ENCODE peak calls at places on chromosomes 7 and 10, in eight cellular contexts. One of them, this sample, is unnamed.
A peak's percentile ranks its signal among the peaks of the same experiment; 100 is the strongest.

GRCh38 chr7:23680417-23681405 is 712 bp downstream of the FAM221A start:
- DNase-seq in osteocyte: no peak
- DNase-seq in cardiac muscle cell: peak; percentile 48
- DNase-seq in BE2C: no peak
- DNase-seq in endothelial cell: peak; percentile 77
- DNase-seq in glutamatergic neuron: peak; percentile 80
- DNase-seq in LNCaP clone FGC: peak; percentile 47
- DNase-seq in OCI-LY7: peak; percentile 27
- DNase-seq in this sample: peak; percentile 57

GRCh38 chr10:15725603-15726002 is 5.9 kb upstream of the ITGA8 start:
- DNase-seq in osteocyte: no peak
- DNase-seq in cardiac muscle cell: peak; percentile 74
- DNase-seq in BE2C: peak; percentile 27
- DNase-seq in endothelial cell: peak; percentile 22
- DNase-seq in glutamatergic neuron: no peak
- DNase-seq in LNCaP clone FGC: peak; percentile 40
- DNase-seq in OCI-LY7: peak; percentile 22
- DNase-seq in this sample: no peak

GRCh38 chr7:136058561-136058960 is 81.4 kb upstream of the MTPN start:
- DNase-seq in osteocyte: no peak
- DNase-seq in cardiac muscle cell: no peak
- DNase-seq in BE2C: no peak
- DNase-seq in endothelial cell: no peak
- DNase-seq in glutamatergic neuron: no peak
- DNase-seq in LNCaP clone FGC: no peak
- DNase-seq in OCI-LY7: no peak
- DNase-seq in this sample: no peak

GRCh38 chr10:103086261-103086660 is 106.8 kb downstream of the NT5C2 start:
- DNase-seq in osteocyte: no peak
- DNase-seq in cardiac muscle cell: no peak
- DNase-seq in BE2C: no peak
- DNase-seq in endothelial cell: no peak
- DNase-seq in glutamatergic neuron: no peak
- DNase-seq in LNCaP clone FGC: no peak
- DNase-seq in OCI-LY7: no peak
- DNase-seq in this sample: no peak

GRCh38 chr10:86960863-86961434 is 2.5 kb downstream of the SNCG start:
- DNase-seq in osteocyte: no peak
- DNase-seq in cardiac muscle cell: no peak
- DNase-seq in BE2C: no peak
- DNase-seq in endothelial cell: no peak
- DNase-seq in glutamatergic neuron: no peak
- DNase-seq in LNCaP clone FGC: no peak
- DNase-seq in OCI-LY7: no peak
- DNase-seq in this sample: no peak

GRCh38 chr7:24323961-24324480 is 40.0 kb downstream of the NPY start:
- DNase-seq in osteocyte: no peak
- DNase-seq in cardiac muscle cell: no peak
- DNase-seq in BE2C: peak; percentile 55
- DNase-seq in endothelial cell: no peak
- DNase-seq in glutamatergic neuron: no peak
- DNase-seq in LNCaP clone FGC: no peak
- DNase-seq in OCI-LY7: no peak
- DNase-seq in this sample: no peak

GRCh38 chr10:84522612-84523462 is 194.4 kb downstream of the CCSER2 start:
- DNase-seq in osteocyte: no peak
- DNase-seq in cardiac muscle cell: no peak
- DNase-seq in BE2C: no peak
- DNase-seq in endothelial cell: no peak
- DNase-seq in glutamatergic neuron: no peak
- DNase-seq in LNCaP clone FGC: no peak
- DNase-seq in OCI-LY7: no peak
- DNase-seq in this sample: no peak

GRCh38 chr7:21401944-21402343 is 25.9 kb upstream of the SP4 start:
- DNase-seq in osteocyte: no peak
- DNase-seq in cardiac muscle cell: no peak
- DNase-seq in BE2C: no peak
- DNase-seq in endothelial cell: no peak
- DNase-seq in glutamatergic neuron: no peak
- DNase-seq in LNCaP clone FGC: no peak
- DNase-seq in OCI-LY7: no peak
- DNase-seq in this sample: no peak

GRCh38 chr10:67506083-67506756 is 189.8 kb downstream of the CTNNA3 start:
- DNase-seq in osteocyte: no peak
- DNase-seq in cardiac muscle cell: no peak
- DNase-seq in BE2C: no peak
- DNase-seq in endothelial cell: no peak
- DNase-seq in glutamatergic neuron: no peak
- DNase-seq in LNCaP clone FGC: no peak
- DNase-seq in OCI-LY7: no peak
- DNase-seq in this sample: no peak

GRCh38 chr10:12782537-12782936 is 219.0 kb downstream of the CCDC3 start:
- DNase-seq in osteocyte: no peak
- DNase-seq in cardiac muscle cell: peak; percentile 48
- DNase-seq in BE2C: peak; percentile 61
- DNase-seq in endothelial cell: peak; percentile 68
- DNase-seq in glutamatergic neuron: peak; percentile 64
- DNase-seq in LNCaP clone FGC: peak; percentile 13
- DNase-seq in OCI-LY7: peak; percentile 53
- DNase-seq in this sample: peak; percentile 49

GRCh38 chr10:7218974-7219373 is 191.9 kb downstream of the SFMBT2 start:
- DNase-seq in osteocyte: no peak
- DNase-seq in cardiac muscle cell: peak; percentile 22
- DNase-seq in BE2C: no peak
- DNase-seq in endothelial cell: no peak
- DNase-seq in glutamatergic neuron: no peak
- DNase-seq in LNCaP clone FGC: no peak
- DNase-seq in OCI-LY7: peak; percentile 4
- DNase-seq in this sample: no peak

GRCh38 chr7:73715648-73716317 is 3.7 kb downstream of the STX1A start:
- DNase-seq in osteocyte: peak; percentile 92
- DNase-seq in cardiac muscle cell: peak; percentile 22
- DNase-seq in BE2C: peak; percentile 88
- DNase-seq in endothelial cell: no peak
- DNase-seq in glutamatergic neuron: peak; percentile 61
- DNase-seq in LNCaP clone FGC: peak; percentile 18
- DNase-seq in OCI-LY7: peak; percentile 54
- DNase-seq in this sample: peak; percentile 81

GRCh38 chr7:4800487-4800886 is 25.1 kb downstream of the AP5Z1 start:
- DNase-seq in osteocyte: no peak
- DNase-seq in cardiac muscle cell: no peak
- DNase-seq in BE2C: peak; percentile 11
- DNase-seq in endothelial cell: no peak
- DNase-seq in glutamatergic neuron: peak; percentile 13
- DNase-seq in LNCaP clone FGC: no peak
- DNase-seq in OCI-LY7: no peak
- DNase-seq in this sample: no peak

GRCh38 chr7:4796453-4796852 is 21.0 kb downstream of the AP5Z1 start:
- DNase-seq in osteocyte: no peak
- DNase-seq in cardiac muscle cell: no peak
- DNase-seq in BE2C: no peak
- DNase-seq in endothelial cell: no peak
- DNase-seq in glutamatergic neuron: no peak
- DNase-seq in LNCaP clone FGC: no peak
- DNase-seq in OCI-LY7: no peak
- DNase-seq in this sample: no peak

GRCh38 chr7:4798706-4799235 is 23.3 kb downstream of the AP5Z1 start:
- DNase-seq in osteocyte: no peak
- DNase-seq in cardiac muscle cell: no peak
- DNase-seq in BE2C: peak; percentile 11
- DNase-seq in endothelial cell: no peak
- DNase-seq in glutamatergic neuron: peak; percentile 16
- DNase-seq in LNCaP clone FGC: no peak
- DNase-seq in OCI-LY7: no peak
- DNase-seq in this sample: no peak

GRCh38 chr7:4799508-4800268 is 24.3 kb downstream of the AP5Z1 start:
- DNase-seq in osteocyte: no peak
- DNase-seq in cardiac muscle cell: no peak
- DNase-seq in BE2C: peak; percentile 51
- DNase-seq in endothelial cell: no peak
- DNase-seq in glutamatergic neuron: peak; percentile 43
- DNase-seq in LNCaP clone FGC: no peak
- DNase-seq in OCI-LY7: no peak
- DNase-seq in this sample: no peak

DNA sequence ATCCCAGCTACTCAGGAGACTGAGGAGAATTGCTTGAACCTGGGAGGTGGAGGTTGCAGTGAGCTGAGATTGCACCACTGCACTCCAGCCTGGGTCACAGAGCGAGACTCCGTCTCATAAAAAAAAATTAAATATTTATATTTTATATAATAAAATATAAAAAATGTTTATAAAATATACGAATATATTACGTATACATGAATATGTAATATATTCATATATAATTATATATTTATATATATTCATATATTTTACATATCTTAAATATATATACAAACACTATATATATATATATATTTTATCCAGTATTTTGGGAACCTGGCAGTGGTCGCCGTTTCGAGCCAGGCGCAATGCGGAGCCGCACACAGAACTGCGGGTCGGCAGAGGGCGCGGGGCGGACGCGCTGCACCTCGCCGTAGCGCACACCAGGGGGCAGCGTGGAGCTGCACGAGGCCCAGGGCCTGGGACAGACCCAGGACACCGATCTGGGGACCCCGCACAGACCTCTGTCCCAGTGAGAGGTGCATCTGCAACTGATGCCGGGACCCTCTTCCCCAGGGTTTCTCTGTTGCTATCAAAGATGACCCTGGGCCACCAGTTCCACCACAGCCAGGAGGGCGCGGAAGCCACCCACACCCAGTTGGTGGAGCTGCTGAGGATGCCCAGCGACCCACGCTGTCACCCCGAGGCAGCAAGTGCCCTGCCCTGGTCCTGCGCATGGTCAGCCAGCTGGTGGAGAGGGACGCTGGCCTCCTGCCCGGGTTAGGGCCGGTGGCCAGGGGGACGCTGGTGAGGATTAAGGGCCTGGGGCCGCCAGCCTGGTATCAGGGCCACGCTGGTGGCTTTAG is 22.7 kb downstream of the AP5Z1 start:
- DNase-seq in osteocyte: no peak
- DNase-seq in cardiac muscle cell: peak; percentile 71
- DNase-seq in BE2C: peak; percentile 67
- DNase-seq in endothelial cell: peak; percentile 88
- DNase-seq in glutamatergic neuron: peak; percentile 84
- DNase-seq in LNCaP clone FGC: no peak
- DNase-seq in OCI-LY7: peak; percentile 55
- DNase-seq in this sample: peak; percentile 68
- TF ChIP-seq CTCF in osteocyte: peak; percentile 95
- TF ChIP-seq CTCF in cardiac muscle cell: peak; percentile 76
- TF ChIP-seq CTCF in BE2C: peak; percentile 72
- TF ChIP-seq CTCF in endothelial cell: peak; percentile 79
- TF ChIP-seq CTCF in glutamatergic neuron: peak; percentile 92
- TF ChIP-seq CTCF in LNCaP clone FGC: peak; percentile 99
- TF ChIP-seq CTCF in OCI-LY7: peak; percentile 73
- TF ChIP-seq CTCF in this sample: peak; percentile 98

GRCh38 chr10:77661100-77661499 is 23.5 kb upstream of the KCNMA1 start:
- DNase-seq in osteocyte: no peak
- DNase-seq in cardiac muscle cell: no peak
- DNase-seq in BE2C: no peak
- DNase-seq in endothelial cell: no peak
- DNase-seq in glutamatergic neuron: no peak
- DNase-seq in LNCaP clone FGC: no peak
- DNase-seq in OCI-LY7: no peak
- DNase-seq in this sample: no peak
- TF ChIP-seq CTCF in osteocyte: no peak
- TF ChIP-seq CTCF in cardiac muscle cell: no peak
- TF ChIP-seq CTCF in BE2C: no peak
- TF ChIP-seq CTCF in endothelial cell: no peak
- TF ChIP-seq CTCF in glutamatergic neuron: no peak
- TF ChIP-seq CTCF in LNCaP clone FGC: no peak
- TF ChIP-seq CTCF in OCI-LY7: no peak
- TF ChIP-seq CTCF in this sample: no peak

GRCh38 chr7:16637279-16637795 is 8.2 kb downstream of the ANKMY2 start:
- DNase-seq in osteocyte: no peak
- DNase-seq in cardiac muscle cell: no peak
- DNase-seq in BE2C: no peak
- DNase-seq in endothelial cell: no peak
- DNase-seq in glutamatergic neuron: no peak
- DNase-seq in LNCaP clone FGC: no peak
- DNase-seq in OCI-LY7: no peak
- DNase-seq in this sample: no peak
- TF ChIP-seq CTCF in osteocyte: no peak
- TF ChIP-seq CTCF in cardiac muscle cell: no peak
- TF ChIP-seq CTCF in BE2C: no peak
- TF ChIP-seq CTCF in endothelial cell: no peak
- TF ChIP-seq CTCF in glutamatergic neuron: no peak
- TF ChIP-seq CTCF in LNCaP clone FGC: no peak
- TF ChIP-seq CTCF in OCI-LY7: no peak
- TF ChIP-seq CTCF in this sample: no peak

GRCh38 chr10:98316156-98316555 is 48.2 kb upstream of the LOXL4 start:
- DNase-seq in osteocyte: no peak
- DNase-seq in cardiac muscle cell: no peak
- DNase-seq in BE2C: no peak
- DNase-seq in endothelial cell: no peak
- DNase-seq in glutamatergic neuron: no peak
- DNase-seq in LNCaP clone FGC: no peak
- DNase-seq in OCI-LY7: no peak
- DNase-seq in this sample: no peak

GRCh38 chr10:98312816-98313215 is 44.8 kb upstream of the LOXL4 start:
- DNase-seq in osteocyte: no peak
- DNase-seq in cardiac muscle cell: no peak
- DNase-seq in BE2C: no peak
- DNase-seq in endothelial cell: no peak
- DNase-seq in glutamatergic neuron: no peak
- DNase-seq in LNCaP clone FGC: no peak
- DNase-seq in OCI-LY7: no peak
- DNase-seq in this sample: no peak

GRCh38 chr10:98316661-98317060 is 48.7 kb upstream of the LOXL4 start:
- DNase-seq in osteocyte: no peak
- DNase-seq in cardiac muscle cell: no peak
- DNase-seq in BE2C: no peak
- DNase-seq in endothelial cell: no peak
- DNase-seq in glutamatergic neuron: no peak
- DNase-seq in LNCaP clone FGC: no peak
- DNase-seq in OCI-LY7: no peak
- DNase-seq in this sample: no peak

GRCh38 chr10:98313598-98313997 is 45.6 kb upstream of the LOXL4 start:
- DNase-seq in osteocyte: no peak
- DNase-seq in cardiac muscle cell: no peak
- DNase-seq in BE2C: no peak
- DNase-seq in endothelial cell: no peak
- DNase-seq in glutamatergic neuron: no peak
- DNase-seq in LNCaP clone FGC: no peak
- DNase-seq in OCI-LY7: no peak
- DNase-seq in this sample: no peak

DNA sequence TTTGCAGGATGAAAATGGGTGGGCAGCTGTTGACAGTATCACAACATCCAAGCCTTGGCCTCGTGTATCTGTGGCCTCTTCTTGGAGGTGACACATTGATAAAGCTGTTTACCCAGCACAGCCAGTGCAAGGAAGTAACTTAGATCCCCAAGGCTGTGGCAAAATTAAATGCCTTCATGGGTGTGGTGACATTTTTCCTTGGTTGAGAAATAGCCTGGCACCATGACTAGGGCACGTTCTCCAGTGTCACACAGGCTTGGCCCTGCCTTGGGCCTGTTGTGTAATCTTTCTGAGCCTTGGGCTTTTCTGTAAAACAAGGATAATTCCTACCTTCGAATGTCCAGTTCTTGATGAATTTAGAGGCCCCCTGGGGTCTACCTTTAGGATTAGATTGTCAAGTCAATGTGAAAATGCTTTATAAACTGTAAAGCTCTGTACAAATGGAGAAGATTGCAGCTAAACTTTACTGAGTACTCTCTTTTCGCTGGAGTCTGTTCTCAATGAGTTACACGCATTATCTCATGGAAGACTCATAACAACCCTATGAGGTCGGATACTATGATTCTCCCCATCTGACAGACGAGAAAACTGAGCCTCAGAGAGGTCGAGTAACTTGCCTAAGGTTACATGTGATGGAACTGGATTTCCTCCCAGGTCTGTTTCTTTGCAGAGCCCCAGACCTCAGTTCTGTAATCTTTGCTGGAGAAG is 46.7 kb upstream of the LOXL4 start:
- DNase-seq in osteocyte: no peak
- DNase-seq in cardiac muscle cell: no peak
- DNase-seq in BE2C: no peak
- DNase-seq in endothelial cell: no peak
- DNase-seq in glutamatergic neuron: no peak
- DNase-seq in LNCaP clone FGC: no peak
- DNase-seq in OCI-LY7: no peak
- DNase-seq in this sample: no peak
- TF ChIP-seq CTCF in osteocyte: no peak
- TF ChIP-seq CTCF in cardiac muscle cell: no peak
- TF ChIP-seq CTCF in BE2C: no peak
- TF ChIP-seq CTCF in endothelial cell: no peak
- TF ChIP-seq CTCF in glutamatergic neuron: no peak
- TF ChIP-seq CTCF in LNCaP clone FGC: no peak
- TF ChIP-seq CTCF in OCI-LY7: no peak
- TF ChIP-seq CTCF in this sample: no peak

This sample was measured in activated CD8-positive, alpha-beta T cell treated with anti-CD3 and anti-CD28 coated beads for 36 hours.